ENCODE peak calls at places on chromosomes 12 and 14, in ten cellular contexts. F is upper lobe of left lung, Q is K562, W is stomach, C is A549, Y is tibial nerve, P is ovary, H is H1, L is HepG2, A is GM12878. Z is an unnamed sample.

GRCh38 chr14:91996951-91997371 is 42.9 kb downstream of the TRIP11 start:
- DNase-seq in F (no peak), Q (peak), W (no peak), C (peak), Y (peak), P (no peak), H (no peak), L (peak), A (no peak), Z (no peak)

GRCh38 chr12:94308612-94309011 is 151.1 kb downstream of the CEP83 start:
- DNase-seq in F (no peak), Q (no peak), W (no peak), C (no peak), Y (no peak), P (no peak), H (no peak), L (no peak), A (no peak), Z (no peak)

GRCh38 chr12:87960557-87960956 is 68.6 kb downstream of the C12orf50 start:
- DNase-seq in F (no peak), Q (no peak), W (no peak), C (no peak), Y (no peak), P (no peak), H (no peak), L (no peak), A (no peak), Z (no peak)

GRCh38 chr12:118611295-118611694 is 234.9 kb downstream of the SUDS3 start:
- DNase-seq in F (no peak), Q (no peak), W (peak), C (no peak), Y (no peak), P (no peak), H (no peak), L (no peak), A (no peak), Z (no peak)

GRCh38 chr14:28677381-28677780 is 89.2 kb upstream of the FOXG1 start:
- DNase-seq in F (no peak), Q (no peak), W (no peak), C (no peak), Y (no peak), P (no peak), H (no peak), L (no peak), A (no peak), Z (no peak)

GRCh38 chr12:106178582-106178981 is 39.8 kb upstream of the NUAK1 start:
- DNase-seq in F (no peak), Q (no peak), W (no peak), C (no peak), Y (no peak), P (no peak), H (no peak), L (no peak), A (no peak), Z (no peak)

GRCh38 chr12:93536766-93537515 is 35.5 kb upstream of the SOCS2 start:
- DNase-seq in F (no peak), Q (no peak), W (no peak), C (no peak), Y (no peak), P (no peak), H (no peak), L (no peak), A (peak), Z (no peak)

GRCh38 chr12:64650762-64651161 is 40.5 kb downstream of the RASSF3 start:
- DNase-seq in F (no peak), Q (no peak), W (peak), C (peak), Y (no peak), P (no peak), H (no peak), L (no peak), A (no peak), Z (peak)

GRCh38 chr14:100246809-100247428 is 8.0 kb downstream of the YY1 start:
- DNase-seq in F (no peak), Q (peak), W (no peak), C (peak), Y (no peak), P (no peak), H (no peak), L (peak), A (no peak), Z (no peak)

GRCh38 chr14:65015391-65015790 is 28.7 kb downstream of the FNTB start:
- DNase-seq in F (no peak), Q (no peak), W (no peak), C (no peak), Y (no peak), P (no peak), H (no peak), L (no peak), A (no peak), Z (no peak)

GRCh38 chr14:100531591-100532121 is 55.6 kb downstream of the BEGAIN start:
- DNase-seq in F (peak), Q (no peak), W (peak), C (no peak), Y (no peak), P (peak), H (no peak), L (no peak), A (no peak), Z (no peak)

GRCh38 chr12:70393787-70394519 is 27.9 kb downstream of the KCNMB4 start:
- DNase-seq in F (no peak), Q (no peak), W (no peak), C (no peak), Y (no peak), P (no peak), H (no peak), L (no peak), A (no peak), Z (no peak)

GRCh38 chr12:121128908-121129704 is 3.6 kb upstream of the P2RX7 start:
- DNase-seq in F (no peak), Q (peak), W (peak), C (peak), Y (peak), P (peak), H (peak), L (peak), A (peak), Z (peak)

GRCh38 chr12:107661830-107662229 is 23.8 kb upstream of the PWP1 start:
- DNase-seq in F (no peak), Q (no peak), W (no peak), C (no peak), Y (no peak), P (no peak), H (no peak), L (no peak), A (peak), Z (no peak)

GRCh38 chr12:6206327-6206726 is 6.1 kb downstream of the CD9 start:
- DNase-seq in F (no peak), Q (no peak), W (no peak), C (no peak), Y (no peak), P (no peak), H (no peak), L (no peak), A (no peak), Z (no peak)
- H3K27ac ChIP-seq in F (peak), Q (no peak), W (peak), C (no peak), Y (peak), P (no peak), H (no peak), L (no peak), A (no peak), Z (peak)

GRCh38 chr14:24185741-24186140 is 2.9 kb downstream of the IPO4 start:
- DNase-seq in F (no peak), Q (no peak), W (no peak), C (no peak), Y (no peak), P (no peak), H (no peak), L (no peak), A (no peak), Z (no peak)

GRCh38 chr14:24185015-24185414 is 3.6 kb downstream of the IPO4 start:
- DNase-seq in F (no peak), Q (no peak), W (no peak), C (no peak), Y (no peak), P (no peak), H (no peak), L (no peak), A (no peak), Z (no peak)

GRCh38 chr14:24187538-24187915 is 1.1 kb downstream of the IPO4 start:
- DNase-seq in F (no peak), Q (no peak), W (no peak), C (no peak), Y (no peak), P (no peak), H (no peak), L (no peak), A (no peak), Z (no peak)

GRCh38 chr14:24188251-24189058 is at the start of gene IPO4:
- DNase-seq in F (peak), Q (peak), W (peak), C (peak), Y (peak), P (peak), H (peak), L (peak), A (peak), Z (peak)

DNA sequence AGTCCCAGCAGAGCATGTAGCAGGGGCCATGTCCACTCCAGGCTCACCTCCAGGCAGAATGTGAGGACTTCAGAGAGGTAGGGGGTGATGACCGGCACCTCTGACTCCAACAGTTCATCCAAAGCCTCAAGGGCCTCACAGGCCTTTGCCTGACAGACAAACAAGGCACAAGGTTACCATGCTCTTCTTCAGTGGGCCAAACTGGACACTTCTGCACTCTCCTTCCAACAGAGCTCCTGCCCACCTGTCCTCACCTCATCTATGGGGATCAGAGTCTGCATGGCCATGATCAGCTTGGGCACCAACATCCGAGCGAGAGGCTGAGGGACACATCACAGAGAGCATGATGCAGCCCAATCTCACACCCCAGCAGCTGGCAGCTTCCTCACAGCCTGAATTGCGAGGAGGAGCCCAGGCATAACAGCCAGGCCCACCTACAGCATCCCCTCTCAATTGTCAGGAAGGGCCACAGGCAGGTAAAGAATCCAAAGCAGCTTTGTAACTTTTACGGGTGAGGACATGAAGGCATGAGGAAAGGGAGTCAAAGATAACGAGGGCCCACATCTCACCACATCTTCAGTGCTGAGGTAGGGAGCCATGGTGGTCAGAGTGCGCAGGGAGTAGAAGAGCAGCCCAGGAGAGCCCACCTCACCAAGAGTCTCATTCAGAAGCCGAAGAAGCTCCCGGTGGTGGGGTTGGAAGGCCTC is 1.6 kb downstream of the IPO4 start:
- DNase-seq in F (no peak), Q (no peak), W (no peak), C (no peak), Y (no peak), P (no peak), H (no peak), L (no peak), A (no peak), Z (no peak)
- H3K4me3 ChIP-seq in F (no peak), Q (peak), W (no peak), C (no peak), Y (no peak), P (no peak), H (no peak), L (peak), A (no peak), Z (no peak)

DNA sequence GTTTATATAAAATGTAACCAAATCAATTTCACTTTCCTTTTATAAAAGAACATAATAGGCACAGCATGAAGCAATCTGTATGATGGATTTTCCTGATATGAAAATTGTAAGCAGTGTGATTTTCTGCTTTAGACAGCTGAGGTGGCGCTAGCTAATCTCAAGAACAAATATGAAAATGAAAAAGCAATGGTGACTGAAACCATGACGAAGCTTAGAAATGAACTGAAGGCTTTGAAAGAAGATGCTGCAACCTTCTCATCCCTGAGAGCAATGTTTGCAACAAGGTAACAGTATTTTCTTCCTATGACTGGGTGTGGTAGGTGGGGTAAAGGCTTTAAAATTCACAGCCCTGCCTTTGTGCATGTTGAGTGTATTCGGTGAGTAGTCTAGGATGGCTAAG is 65.0 kb upstream of the FGD4 start:
- DNase-seq in F (no peak), Q (no peak), W (no peak), C (no peak), Y (no peak), P (no peak), H (no peak), L (no peak), A (no peak), Z (no peak)
- TF ChIP-seq EP300 in F (no peak), Q (no peak), W (no peak), C (no peak), Y (no peak), P (no peak), H (no peak), L (no peak), A (no peak), Z (no peak)

GRCh38 chr12:80776706-80777105 is 60.0 kb downstream of the MYF5 start:
- DNase-seq in F (no peak), Q (no peak), W (no peak), C (no peak), Y (no peak), P (no peak), H (no peak), L (no peak), A (no peak), Z (no peak)
- H3K27ac ChIP-seq in F (no peak), Q (no peak), W (no peak), C (no peak), Y (no peak), P (no peak), H (no peak), L (peak), A (peak), Z (no peak)

GRCh38 chr14:95440951-95441350 is 75.5 kb downstream of the SYNE3 start:
- DNase-seq in F (no peak), Q (no peak), W (no peak), C (no peak), Y (no peak), P (no peak), H (no peak), L (no peak), A (no peak), Z (no peak)

GRCh38 chr14:95439881-95440280 is 76.6 kb downstream of the SYNE3 start:
- DNase-seq in F (no peak), Q (no peak), W (no peak), C (no peak), Y (no peak), P (no peak), H (no peak), L (no peak), A (no peak), Z (no peak)

GRCh38 chr14:95436348-95436747 is 80.1 kb downstream of the SYNE3 start:
- DNase-seq in F (no peak), Q (no peak), W (no peak), C (no peak), Y (no peak), P (no peak), H (no peak), L (no peak), A (no peak), Z (no peak)

GRCh38 chr14:95440496-95440895 is 76.0 kb downstream of the SYNE3 start:
- DNase-seq in F (no peak), Q (no peak), W (no peak), C (no peak), Y (no peak), P (no peak), H (no peak), L (no peak), A (no peak), Z (no peak)

GRCh38 chr14:95437715-95438114 is 78.7 kb downstream of the SYNE3 start:
- DNase-seq in F (no peak), Q (no peak), W (no peak), C (no peak), Y (no peak), P (no peak), H (no peak), L (no peak), A (no peak), Z (no peak)
- H3K4me3 ChIP-seq in F (no peak), Q (no peak), W (no peak), C (no peak), Y (no peak), P (no peak), H (no peak), L (no peak), A (no peak), Z (no peak)

GRCh38 chr14:61568572-61569011 is 126.7 kb upstream of the HIF1A start:
- DNase-seq in F (peak), Q (no peak), W (peak), C (no peak), Y (no peak), P (no peak), H (peak), L (no peak), A (peak), Z (peak)
- TF ChIP-seq EP300 in F (no peak), Q (no peak), W (no peak), C (no peak), Y (no peak), P (no peak), H (no peak), L (no peak), A (no peak), Z (no peak)

DNA sequence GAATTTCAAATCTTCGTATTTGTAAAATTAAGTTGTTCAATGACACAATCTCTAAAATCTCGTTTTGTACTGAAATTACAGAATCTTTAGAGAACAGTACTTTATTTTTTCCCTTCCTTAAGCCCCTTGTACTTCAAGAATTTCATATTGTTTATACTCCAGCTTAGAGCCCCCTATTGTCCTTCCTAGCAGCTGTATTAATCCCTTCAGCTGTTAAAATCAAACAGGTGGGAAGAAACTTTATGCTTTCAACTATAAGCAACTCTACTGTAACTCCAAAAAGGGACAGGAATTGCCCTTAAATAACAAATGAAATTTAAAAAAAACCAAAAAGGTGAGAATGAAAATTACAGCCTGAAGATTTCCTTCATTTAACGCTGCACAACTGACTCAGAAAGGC is 1.7 kb downstream of the NACA start:
- DNase-seq in F (no peak), Q (no peak), W (no peak), C (no peak), Y (no peak), P (no peak), H (no peak), L (no peak), A (no peak), Z (no peak)
- H3K27ac ChIP-seq in F (no peak), Q (peak), W (no peak), C (peak), Y (peak), P (no peak), H (no peak), L (peak), A (peak), Z (peak)

Z was measured in transverse colon.